ENCODE peak calls at places on chromosomes 5 and 9, in eight cellular contexts. H is SW 1271; E is activated naive CD4-positive, alpha-beta T cell; J is activated CD4-positive, alpha-beta memory T cell treated with anti-CD3 and anti-CD28 coated beads, Interleukin-2, amount 10 ng/mL, durations not matched to agents 7 days and 5 days; M is astrocyte of the cerebellum; C is AG08395; T is non-pigmented ciliary epithelial cell; A is HEK293T. P is an unnamed sample.

GRCh38 chr5:110321117-110321516 is 405.4 kb downstream of the TMEM232 start:
- DNase-seq in H (no peak), E (no peak), J (no peak), M (peak), C (peak), T (no peak), A (no peak), P (no peak)

GRCh38 chr5:1761453-1761755 is 38.2 kb downstream of the MRPL36 start:
- DNase-seq in H (no peak), E (no peak), J (no peak), M (no peak), C (no peak), T (no peak), A (no peak), P (no peak)

GRCh38 chr9:134325096-134325812 is 1.0 kb upstream of the RXRA start:
- DNase-seq in H (no peak), E (no peak), J (no peak), M (no peak), C (no peak), T (no peak), A (no peak), P (no peak)

GRCh38 chr5:27241564-27242257 is 203.3 kb upstream of the CDH9 start:
- DNase-seq in H (peak), E (no peak), J (no peak), M (peak), C (peak), T (peak), A (no peak), P (peak)

GRCh38 chr9:37433754-37434435 is 11.4 kb downstream of the GRHPR start:
- DNase-seq in H (no peak), E (no peak), J (no peak), M (no peak), C (no peak), T (no peak), A (no peak), P (no peak)

GRCh38 chr9:13943176-13943575 is 370.8 kb downstream of the NFIB start:
- DNase-seq in H (no peak), E (no peak), J (no peak), M (no peak), C (no peak), T (no peak), A (no peak), P (no peak)

GRCh38 chr5:41087461-41087860 is 16.3 kb upstream of the MROH2B start:
- DNase-seq in H (no peak), E (no peak), J (no peak), M (peak), C (no peak), T (peak), A (no peak), P (no peak)

GRCh38 chr5:52989781-52990530 is 804 bp downstream of the ITGA2 start:
- DNase-seq in H (peak), E (peak), J (peak), M (no peak), C (peak), T (no peak), A (peak), P (no peak)

GRCh38 chr5:33261305-33261704 is 179.5 kb upstream of the TARS1 start:
- DNase-seq in H (no peak), E (no peak), J (no peak), M (no peak), C (peak), T (peak), A (no peak), P (no peak)

GRCh38 chr9:129567329-129567728 is 53.6 kb downstream of the C9orf50 start:
- DNase-seq in H (no peak), E (no peak), J (no peak), M (no peak), C (no peak), T (no peak), A (no peak), P (no peak)

GRCh38 chr5:27308151-27308550 is 269.8 kb upstream of the CDH9 start:
- DNase-seq in H (no peak), E (no peak), J (no peak), M (peak), C (no peak), T (no peak), A (no peak), P (no peak)

GRCh38 chr5:132489871-132490483 is 596 bp downstream of the IRF1 start:
- DNase-seq in H (no peak), E (peak), J (peak), M (no peak), C (peak), T (no peak), A (peak), P (no peak)

GRCh38 chr5:178327931-178328711 is 95.5 kb upstream of the PHYKPL start:
- DNase-seq in H (no peak), E (no peak), J (no peak), M (no peak), C (no peak), T (no peak), A (no peak), P (no peak)

GRCh38 chr5:80269991-80270438 is 14.2 kb upstream of the SERINC5 start:
- DNase-seq in H (no peak), E (peak), J (peak), M (no peak), C (no peak), T (no peak), A (no peak), P (no peak)

GRCh38 chr5:142104491-142104890 is 4.1 kb upstream of the NDFIP1 start:
- DNase-seq in H (no peak), E (no peak), J (no peak), M (no peak), C (no peak), T (no peak), A (no peak), P (no peak)

GRCh38 chr5:133309981-133310630 is 258.3 kb downstream of the HSPA4 start:
- DNase-seq in H (no peak), E (no peak), J (no peak), M (no peak), C (no peak), T (no peak), A (no peak), P (no peak)

P was measured in keratinocyte.